ENCODE peak calls at places on chromosomes 13 and 19, in five cellular contexts. T is mucosa of gallbladder; B is left cardiac atrium; Y is stimulated activated CD4-positive, alpha-beta T cell treated with anti-CD3 and anti-CD28 coated beads, TNF-alpha, amount 100 ng/mL, for 1 hour; N is HFFc6. F is an unnamed sample.

GRCh38 chr19:31537136-31537535 is 187.9 kb upstream of the TSHZ3 start:
- DNase-seq in Y (no peak), N (no peak), B (no peak), T (no peak), F (no peak)

GRCh38 chr19:40534148-40534547 is 42.5 kb upstream of the SHKBP1 start:
- DNase-seq in T (no peak), N (no peak), B (no peak), Y (no peak), F (no peak)

GRCh38 chr19:4015705-4016402 is 8.3 kb downstream of the PIAS4 start:
- DNase-seq in N (no peak), B (no peak), T (no peak), Y (no peak), F (no peak)

GRCh38 chr13:75812751-75813181 is 176.6 kb downstream of the LMO7 start:
- DNase-seq in B (no peak), Y (no peak), N (no peak), T (no peak), F (no peak)

GRCh38 chr13:52411629-52412028 is 5.7 kb upstream of the THSD1 start:
- DNase-seq in Y (no peak), B (no peak), T (no peak), N (peak; percentile 31), F (no peak)

GRCh38 chr13:96089139-96089538 is 768 bp upstream of the HS6ST3 start:
- DNase-seq in B (no peak), Y (no peak), T (no peak), N (no peak), F (no peak)

GRCh38 chr19:35342430-35342829 is 5.3 kb upstream of the FFAR1 start:
- DNase-seq in T (no peak), Y (no peak), B (no peak), N (no peak), F (no peak)

GRCh38 chr13:43245374-43245964 is 222.1 kb downstream of the DNAJC15 start:
- DNase-seq in N (peak; percentile 74), T (no peak), Y (no peak), B (no peak), F (no peak)

GRCh38 chr19:40674291-40674690 is 16.2 kb downstream of the NUMBL start:
- DNase-seq in N (no peak), Y (no peak), T (no peak), B (no peak), F (no peak)

GRCh38 chr19:12578641-12579040 is 27.4 kb upstream of the ZNF564 start:
- DNase-seq in B (no peak), T (peak; percentile 3), N (no peak), Y (no peak), F (no peak)

GRCh38 chr19:22622901-22623840 is 11.0 kb upstream of the ZNF492 start:
- DNase-seq in Y (no peak), B (peak; percentile 60), T (no peak), N (no peak), F (no peak)

GRCh38 chr19:13794388-13794751 is 873 bp upstream of the ZSWIM4 start:
- DNase-seq in N (peak; percentile 92), B (peak; percentile 83), Y (no peak), T (peak; percentile 88), F (no peak)

GRCh38 chr13:101429733-101430132 is 13.4 kb upstream of the NALCN start:
- DNase-seq in T (no peak), B (no peak), N (no peak), Y (no peak), F (no peak)

GRCh38 chr13:99087954-99088491 is 110.2 kb upstream of the DOCK9 start:
- DNase-seq in T (no peak), Y (no peak), B (no peak), N (no peak), F (no peak)

GRCh38 chr13:53250272-53250875 is 221.8 kb downstream of the OLFM4 start:
- DNase-seq in N (peak; percentile 77), B (no peak), T (peak; percentile 48), Y (no peak), F (peak; percentile 27)

GRCh38 chr13:110536006-110536693 is 25.4 kb downstream of the RAB20 start:
- DNase-seq in N (no peak), T (peak; percentile 59), Y (no peak), B (peak; percentile 47), F (no peak)

GRCh38 chr19:33879818-33880575 is 83.3 kb downstream of the KCTD15 start:
- DNase-seq in T (no peak), B (peak; percentile 37), Y (no peak), N (no peak), F (no peak)

GRCh38 chr13:75771818-75772217 is 135.7 kb downstream of the LMO7 start:
- DNase-seq in N (peak; percentile 83), B (no peak), T (no peak), Y (no peak), F (no peak)

GRCh38 chr13:26485786-26486185 is 71.7 kb upstream of the WASF3 start:
- DNase-seq in N (no peak), Y (no peak), B (peak; percentile 33), T (no peak), F (no peak)

GRCh38 chr13:49400755-49401659 is 42.9 kb downstream of the CAB39L start:
- DNase-seq in Y (no peak), T (peak; percentile 53), B (no peak), N (no peak), F (no peak)

GRCh38 chr13:68378294-68378693 is 1148.2 kb upstream of the PCDH9 start:
- DNase-seq in Y (no peak), N (no peak), T (no peak), B (no peak), F (no peak)

F was measured in NCI-H1048.